ENCODE peak calls at places on chromosomes 1 and 21, in six cellular contexts. One of them, this sample, is unnamed.

GRCh38 chr1:220119043-220119512 is 25.1 kb downstream of the IARS2 start:
- DNase-seq in astrocyte: no peak
- DNase-seq in breast epithelium: no peak
- DNase-seq in K562: peak; percentile 70
- DNase-seq in lower leg skin: no peak
- DNase-seq in tibial artery: no peak
- DNase-seq in this sample: no peak

GRCh38 chr1:223739366-223740057 is 27.2 kb downstream of the CAPN2 start:
- DNase-seq in astrocyte: no peak
- DNase-seq in breast epithelium: peak; percentile 52
- DNase-seq in K562: no peak
- DNase-seq in lower leg skin: no peak
- DNase-seq in tibial artery: no peak
- DNase-seq in this sample: no peak

GRCh38 chr1:238950786-238951185 is 435.6 kb upstream of the CHRM3 start:
- DNase-seq in astrocyte: no peak
- DNase-seq in breast epithelium: no peak
- DNase-seq in K562: no peak
- DNase-seq in lower leg skin: no peak
- DNase-seq in tibial artery: no peak
- DNase-seq in this sample: no peak

GRCh38 chr1:113242481-113242880 is 147.8 kb upstream of the MAGI3 start:
- DNase-seq in astrocyte: no peak
- DNase-seq in breast epithelium: no peak
- DNase-seq in K562: no peak
- DNase-seq in lower leg skin: no peak
- DNase-seq in tibial artery: no peak
- DNase-seq in this sample: no peak

GRCh38 chr21:38989745-38990423 is 184.2 kb downstream of the ETS2 start:
- DNase-seq in astrocyte: peak; percentile 92
- DNase-seq in breast epithelium: no peak
- DNase-seq in K562: no peak
- DNase-seq in lower leg skin: no peak
- DNase-seq in tibial artery: no peak
- DNase-seq in this sample: no peak

GRCh38 chr1:109886827-109887226 is 23.8 kb upstream of the CSF1 start:
- DNase-seq in astrocyte: no peak
- DNase-seq in breast epithelium: no peak
- DNase-seq in K562: no peak
- DNase-seq in lower leg skin: no peak
- DNase-seq in tibial artery: peak; percentile 53
- DNase-seq in this sample: peak; percentile 25

GRCh38 chr21:40052276-40052675 is 185.0 kb downstream of the PCP4 start:
- DNase-seq in astrocyte: no peak
- DNase-seq in breast epithelium: no peak
- DNase-seq in K562: no peak
- DNase-seq in lower leg skin: no peak
- DNase-seq in tibial artery: no peak
- DNase-seq in this sample: no peak

GRCh38 chr21:15362458-15362857 is 297.7 kb upstream of the NRIP1 start:
- DNase-seq in astrocyte: no peak
- DNase-seq in breast epithelium: no peak
- DNase-seq in K562: no peak
- DNase-seq in lower leg skin: no peak
- DNase-seq in tibial artery: no peak
- DNase-seq in this sample: no peak

GRCh38 chr1:228156941-228157351 is 7.2 kb downstream of the GJC2 start:
- DNase-seq in astrocyte: no peak
- DNase-seq in breast epithelium: no peak
- DNase-seq in K562: no peak
- DNase-seq in lower leg skin: no peak
- DNase-seq in tibial artery: peak; percentile 60
- DNase-seq in this sample: no peak

GRCh38 chr1:20248954-20249612 is 41.6 kb upstream of the VWA5B1 start:
- DNase-seq in astrocyte: no peak
- DNase-seq in breast epithelium: no peak
- DNase-seq in K562: no peak
- DNase-seq in lower leg skin: no peak
- DNase-seq in tibial artery: no peak
- DNase-seq in this sample: peak; percentile 56

GRCh38 chr1:195717651-195718050 is 890.6 kb downstream of the KCNT2 start:
- DNase-seq in astrocyte: peak; percentile 11
- DNase-seq in breast epithelium: no peak
- DNase-seq in K562: no peak
- DNase-seq in lower leg skin: no peak
- DNase-seq in tibial artery: no peak
- DNase-seq in this sample: no peak
- TF ChIP-seq CTCF in astrocyte: peak; percentile 59
- TF ChIP-seq CTCF in breast epithelium: no peak
- TF ChIP-seq CTCF in K562: no peak
- TF ChIP-seq CTCF in lower leg skin: no peak
- TF ChIP-seq CTCF in tibial artery: no peak
- TF ChIP-seq CTCF in this sample: no peak

GRCh38 chr1:85047472-85048295 is 616 bp downstream of the MCOLN3 start:
- DNase-seq in astrocyte: no peak
- DNase-seq in breast epithelium: no peak
- DNase-seq in K562: no peak
- DNase-seq in lower leg skin: no peak
- DNase-seq in tibial artery: no peak
- DNase-seq in this sample: peak; percentile 24
- H3K4me3 ChIP-seq in astrocyte: peak overlapping the region; percentile 37
- H3K4me3 ChIP-seq in breast epithelium: peak overlapping the region; percentile 78
- H3K4me3 ChIP-seq in K562: peak overlapping the region; percentile 15
- H3K4me3 ChIP-seq in lower leg skin: peak overlapping the region; percentile 33
- H3K4me3 ChIP-seq in tibial artery: peak overlapping the region; percentile 59
- H3K4me3 ChIP-seq in this sample: peak overlapping the region; percentile 24

GRCh38 chr1:216350186-216350585 is 73.1 kb downstream of the USH2A start:
- DNase-seq in astrocyte: no peak
- DNase-seq in breast epithelium: no peak
- DNase-seq in K562: no peak
- DNase-seq in lower leg skin: no peak
- DNase-seq in tibial artery: no peak
- DNase-seq in this sample: no peak

DNA sequence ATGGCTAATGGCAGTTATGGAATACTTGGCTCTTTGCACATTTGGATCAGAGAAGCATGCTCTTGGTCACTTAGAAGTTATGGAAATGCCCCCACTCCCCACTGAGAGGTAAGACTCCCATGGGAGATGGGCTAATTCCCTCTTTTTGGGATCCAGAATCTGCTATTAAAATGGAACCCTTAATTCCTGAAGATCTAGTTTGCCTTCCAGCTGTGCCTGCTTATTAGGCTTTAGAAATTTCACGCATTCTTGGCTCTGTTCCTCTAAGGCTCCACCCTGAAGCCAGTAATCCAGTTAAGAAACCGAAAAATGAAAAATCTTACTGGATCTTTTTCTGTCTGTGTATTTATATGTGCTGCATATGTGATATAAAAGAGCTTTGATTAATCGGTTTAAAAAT is 76.7 kb downstream of the USH2A start:
- DNase-seq in astrocyte: no peak
- DNase-seq in breast epithelium: no peak
- DNase-seq in K562: no peak
- DNase-seq in lower leg skin: no peak
- DNase-seq in tibial artery: no peak
- DNase-seq in this sample: no peak
- TF ChIP-seq CTCF in astrocyte: no peak
- TF ChIP-seq CTCF in breast epithelium: no peak
- TF ChIP-seq CTCF in K562: no peak
- TF ChIP-seq CTCF in lower leg skin: no peak
- TF ChIP-seq CTCF in tibial artery: no peak
- TF ChIP-seq CTCF in this sample: no peak

GRCh38 chr1:90719321-90720136 is 2.4 kb upstream of the BARHL2 start:
- DNase-seq in astrocyte: no peak
- DNase-seq in breast epithelium: no peak
- DNase-seq in K562: no peak
- DNase-seq in lower leg skin: no peak
- DNase-seq in tibial artery: no peak
- DNase-seq in this sample: no peak
- H3K4me3 ChIP-seq in astrocyte: no peak overlapping the region
- H3K4me3 ChIP-seq in breast epithelium: peak overlapping the region; percentile 62
- H3K4me3 ChIP-seq in K562: no peak overlapping the region
- H3K4me3 ChIP-seq in lower leg skin: no peak overlapping the region
- H3K4me3 ChIP-seq in tibial artery: no peak overlapping the region
- H3K4me3 ChIP-seq in this sample: no peak overlapping the region

DNA sequence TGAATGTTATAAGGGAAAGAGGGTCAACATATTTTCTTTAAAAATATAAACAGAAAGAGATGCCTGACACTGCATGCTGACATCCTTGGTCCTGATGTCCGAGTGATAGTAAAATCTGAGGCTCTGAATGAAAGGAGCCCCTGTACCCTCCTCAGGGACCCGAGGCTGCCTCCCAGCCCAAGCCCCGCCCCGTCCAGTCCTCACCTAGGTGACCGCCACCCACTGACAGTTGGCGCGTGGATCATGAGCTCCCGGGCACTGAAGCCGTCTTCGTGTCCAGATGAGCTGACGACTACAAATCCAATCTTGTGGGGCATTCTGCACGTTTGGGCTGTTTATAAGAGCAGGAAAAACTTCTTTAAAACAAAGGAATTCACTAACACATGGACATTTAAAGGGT is 4.9 kb downstream of the CEP104 start:
- DNase-seq in astrocyte: no peak
- DNase-seq in breast epithelium: no peak
- DNase-seq in K562: no peak
- DNase-seq in lower leg skin: no peak
- DNase-seq in tibial artery: no peak
- DNase-seq in this sample: no peak
- TF ChIP-seq CTCF in astrocyte: no peak
- TF ChIP-seq CTCF in breast epithelium: no peak
- TF ChIP-seq CTCF in K562: no peak
- TF ChIP-seq CTCF in lower leg skin: no peak
- TF ChIP-seq CTCF in tibial artery: no peak
- TF ChIP-seq CTCF in this sample: no peak

DNA sequence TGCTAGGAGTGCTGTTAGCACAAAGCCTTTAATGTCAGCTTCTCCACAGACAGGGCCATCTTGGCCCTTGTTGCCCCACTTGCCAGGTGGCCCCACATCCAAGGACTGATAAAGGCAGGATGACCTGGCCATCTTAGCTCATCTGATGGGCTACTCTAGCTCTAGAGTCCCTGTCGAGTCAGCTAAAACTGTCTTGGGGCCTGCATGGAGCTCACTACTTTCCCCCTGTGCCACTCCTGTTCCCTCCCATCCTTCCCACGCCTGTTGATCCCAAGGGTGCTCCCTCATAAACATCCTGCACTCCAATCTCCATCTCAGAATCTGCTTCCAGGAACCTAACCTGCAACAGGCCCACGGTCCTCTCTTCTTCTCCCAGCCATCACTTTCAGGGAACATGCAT is 652 bp upstream of the GPX7 start:
- DNase-seq in astrocyte: no peak
- DNase-seq in breast epithelium: no peak
- DNase-seq in K562: no peak
- DNase-seq in lower leg skin: no peak
- DNase-seq in tibial artery: no peak
- DNase-seq in this sample: no peak
- H3K4me3 ChIP-seq in astrocyte: peak overlapping the region; percentile 65
- H3K4me3 ChIP-seq in breast epithelium: peak overlapping the region; percentile 80
- H3K4me3 ChIP-seq in K562: no peak overlapping the region
- H3K4me3 ChIP-seq in lower leg skin: no peak overlapping the region
- H3K4me3 ChIP-seq in tibial artery: peak overlapping the region; percentile 75
- H3K4me3 ChIP-seq in this sample: peak overlapping the region; percentile 51

DNA sequence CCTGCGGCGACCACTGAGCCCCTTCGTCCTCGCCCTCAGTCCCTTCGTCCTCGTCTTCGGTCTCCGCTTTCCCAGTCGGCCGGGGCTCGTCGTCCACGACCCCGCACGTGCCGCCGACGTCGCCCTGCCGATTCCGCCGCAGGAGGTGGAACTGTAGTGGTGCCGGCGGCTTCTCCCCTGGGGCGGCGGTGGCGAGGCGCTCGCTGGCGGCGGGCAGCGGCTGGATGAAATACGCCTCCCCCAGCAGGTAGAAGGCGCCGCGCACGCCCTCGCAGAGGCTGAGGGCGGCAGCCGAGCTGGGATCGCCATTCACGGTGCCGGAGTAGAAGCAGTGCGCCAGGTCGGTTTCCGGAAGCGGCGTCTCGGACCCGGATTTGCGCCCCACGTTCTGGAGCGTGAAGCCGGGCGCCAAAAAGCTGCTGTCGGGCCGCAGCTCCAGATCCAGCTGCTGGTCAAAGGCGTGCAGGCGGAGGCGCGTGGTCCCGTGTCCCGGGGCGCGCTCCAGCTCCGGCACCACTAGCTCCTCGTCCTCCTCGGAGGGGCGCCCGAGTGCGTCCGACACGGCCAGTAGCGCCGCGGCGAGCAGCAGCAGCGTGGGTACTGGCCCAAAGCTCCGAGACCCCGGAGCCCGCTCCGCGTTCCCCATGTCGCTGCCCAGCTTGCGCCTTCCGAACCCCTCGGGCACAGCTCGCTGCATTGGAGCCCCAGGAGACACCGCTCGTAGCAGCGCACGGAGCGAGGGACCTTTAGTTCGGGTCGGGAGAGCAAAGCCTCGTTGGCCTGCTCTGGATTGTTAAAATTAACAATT is 747 bp downstream of the ADAMTS1 start:
- DNase-seq in astrocyte: peak; percentile 37
- DNase-seq in breast epithelium: peak; percentile 24
- DNase-seq in K562: no peak
- DNase-seq in lower leg skin: no peak
- DNase-seq in tibial artery: peak; percentile 78
- DNase-seq in this sample: no peak
- TF ChIP-seq CTCF in astrocyte: no peak
- TF ChIP-seq CTCF in breast epithelium: no peak
- TF ChIP-seq CTCF in K562: no peak
- TF ChIP-seq CTCF in lower leg skin: no peak
- TF ChIP-seq CTCF in tibial artery: no peak
- TF ChIP-seq CTCF in this sample: no peak

GRCh38 chr1:1165485-1165884 is 8.2 kb upstream of the TTLL10 start:
- DNase-seq in astrocyte: no peak
- DNase-seq in breast epithelium: no peak
- DNase-seq in K562: no peak
- DNase-seq in lower leg skin: no peak
- DNase-seq in tibial artery: no peak
- DNase-seq in this sample: no peak
- H3K4me3 ChIP-seq in astrocyte: no peak overlapping the region
- H3K4me3 ChIP-seq in breast epithelium: peak overlapping the region; percentile 63
- H3K4me3 ChIP-seq in K562: no peak overlapping the region
- H3K4me3 ChIP-seq in lower leg skin: no peak overlapping the region
- H3K4me3 ChIP-seq in tibial artery: no peak overlapping the region
- H3K4me3 ChIP-seq in this sample: no peak overlapping the region

This sample was measured in GM12865.